ENCODE peak calls at places on chromosomes 2 and 18, in nine cellular contexts. One of them, this sample, is unnamed.

GRCh38 chr2:233456111-233456510 is 101.8 kb downstream of the DGKD start:
- DNase-seq in fibroblast of lung: no peak
- DNase-seq in psoas muscle: peak; percentile 42
- DNase-seq in body of pancreas: no peak
- DNase-seq in PC-3: no peak
- DNase-seq in left ventricle myocardium inferior: no peak
- DNase-seq in WERI-Rb-1: no peak
- DNase-seq in IMR-90: no peak
- DNase-seq in heart right ventricle: no peak
- DNase-seq in this sample: no peak

GRCh38 chr18:45464619-45465018 is 150.7 kb upstream of the SLC14A2 start:
- DNase-seq in IMR-90: no peak
- DNase-seq in heart right ventricle: peak; percentile 21
- DNase-seq in psoas muscle: no peak
- DNase-seq in fibroblast of lung: no peak
- DNase-seq in body of pancreas: peak; percentile 13
- DNase-seq in WERI-Rb-1: no peak
- DNase-seq in left ventricle myocardium inferior: peak; percentile 24
- DNase-seq in PC-3: no peak
- DNase-seq in this sample: no peak

GRCh38 chr2:178632729-178633128 is 152.5 kb downstream of the PLEKHA3 start:
- DNase-seq in left ventricle myocardium inferior: no peak
- DNase-seq in fibroblast of lung: no peak
- DNase-seq in IMR-90: no peak
- DNase-seq in heart right ventricle: no peak
- DNase-seq in body of pancreas: no peak
- DNase-seq in WERI-Rb-1: no peak
- DNase-seq in PC-3: no peak
- DNase-seq in psoas muscle: no peak
- DNase-seq in this sample: no peak

GRCh38 chr2:37154790-37155189 is 2.0 kb downstream of the EIF2AK2 start:
- DNase-seq in WERI-Rb-1: no peak
- DNase-seq in IMR-90: no peak
- DNase-seq in body of pancreas: no peak
- DNase-seq in heart right ventricle: no peak
- DNase-seq in psoas muscle: no peak
- DNase-seq in left ventricle myocardium inferior: no peak
- DNase-seq in PC-3: no peak
- DNase-seq in fibroblast of lung: no peak
- DNase-seq in this sample: no peak

GRCh38 chr2:129118296-129118695 is 799.6 kb upstream of the HS6ST1 start:
- DNase-seq in heart right ventricle: no peak
- DNase-seq in left ventricle myocardium inferior: no peak
- DNase-seq in PC-3: no peak
- DNase-seq in psoas muscle: no peak
- DNase-seq in WERI-Rb-1: no peak
- DNase-seq in body of pancreas: no peak
- DNase-seq in IMR-90: no peak
- DNase-seq in fibroblast of lung: no peak
- DNase-seq in this sample: no peak

GRCh38 chr2:173446722-173447121 is 92.0 kb downstream of the CDCA7 start:
- DNase-seq in psoas muscle: no peak
- DNase-seq in IMR-90: peak; percentile 3
- DNase-seq in left ventricle myocardium inferior: no peak
- DNase-seq in WERI-Rb-1: no peak
- DNase-seq in fibroblast of lung: no peak
- DNase-seq in PC-3: peak; percentile 60
- DNase-seq in heart right ventricle: no peak
- DNase-seq in body of pancreas: no peak
- DNase-seq in this sample: no peak

GRCh38 chr18:69469444-69469919 is 68.8 kb downstream of the DOK6 start:
- DNase-seq in psoas muscle: peak; percentile 14
- DNase-seq in fibroblast of lung: no peak
- DNase-seq in heart right ventricle: no peak
- DNase-seq in IMR-90: no peak
- DNase-seq in WERI-Rb-1: peak; percentile 15
- DNase-seq in body of pancreas: peak; percentile 7
- DNase-seq in PC-3: peak; percentile 78
- DNase-seq in left ventricle myocardium inferior: no peak
- DNase-seq in this sample: no peak

GRCh38 chr2:96317584-96317997 is 7.5 kb upstream of the ITPRIPL1 start:
- DNase-seq in psoas muscle: no peak
- DNase-seq in heart right ventricle: no peak
- DNase-seq in WERI-Rb-1: no peak
- DNase-seq in left ventricle myocardium inferior: no peak
- DNase-seq in fibroblast of lung: no peak
- DNase-seq in PC-3: no peak
- DNase-seq in IMR-90: no peak
- DNase-seq in body of pancreas: no peak
- DNase-seq in this sample: no peak

GRCh38 chr2:235300368-235301201 is 193.3 kb upstream of the AGAP1 start:
- DNase-seq in left ventricle myocardium inferior: no peak
- DNase-seq in fibroblast of lung: peak; percentile 84
- DNase-seq in psoas muscle: no peak
- DNase-seq in body of pancreas: peak; percentile 52
- DNase-seq in WERI-Rb-1: no peak
- DNase-seq in heart right ventricle: peak; percentile 24
- DNase-seq in PC-3: no peak
- DNase-seq in IMR-90: peak; percentile 55
- DNase-seq in this sample: no peak

GRCh38 chr18:70289351-70290330 is 796 bp downstream of the SOCS6 start:
- DNase-seq in heart right ventricle: peak; percentile 40
- DNase-seq in WERI-Rb-1: no peak
- DNase-seq in fibroblast of lung: peak; percentile 46
- DNase-seq in left ventricle myocardium inferior: peak; percentile 35
- DNase-seq in psoas muscle: peak; percentile 62
- DNase-seq in body of pancreas: peak; percentile 52
- DNase-seq in IMR-90: peak; percentile 31
- DNase-seq in PC-3: peak; percentile 26
- DNase-seq in this sample: no peak

GRCh38 chr2:120308038-120308910 is 37.7 kb upstream of the INHBB start:
- DNase-seq in body of pancreas: no peak
- DNase-seq in fibroblast of lung: no peak
- DNase-seq in IMR-90: no peak
- DNase-seq in psoas muscle: no peak
- DNase-seq in WERI-Rb-1: no peak
- DNase-seq in PC-3: no peak
- DNase-seq in left ventricle myocardium inferior: no peak
- DNase-seq in heart right ventricle: no peak
- DNase-seq in this sample: no peak

GRCh38 chr2:120312076-120312475 is 33.9 kb upstream of the INHBB start:
- DNase-seq in psoas muscle: no peak
- DNase-seq in IMR-90: no peak
- DNase-seq in body of pancreas: no peak
- DNase-seq in WERI-Rb-1: no peak
- DNase-seq in heart right ventricle: no peak
- DNase-seq in left ventricle myocardium inferior: no peak
- DNase-seq in PC-3: no peak
- DNase-seq in fibroblast of lung: no peak
- DNase-seq in this sample: no peak

GRCh38 chr2:120312861-120313694 is 32.9 kb upstream of the INHBB start:
- DNase-seq in psoas muscle: peak; percentile 88
- DNase-seq in left ventricle myocardium inferior: peak; percentile 80
- DNase-seq in fibroblast of lung: peak; percentile 86
- DNase-seq in PC-3: peak; percentile 95
- DNase-seq in body of pancreas: peak; percentile 90
- DNase-seq in IMR-90: peak; percentile 82
- DNase-seq in heart right ventricle: peak; percentile 81
- DNase-seq in WERI-Rb-1: peak; percentile 83
- DNase-seq in this sample: peak; percentile 37

GRCh38 chr2:120307482-120307881 is 38.5 kb upstream of the INHBB start:
- DNase-seq in heart right ventricle: no peak
- DNase-seq in body of pancreas: no peak
- DNase-seq in IMR-90: no peak
- DNase-seq in fibroblast of lung: no peak
- DNase-seq in left ventricle myocardium inferior: no peak
- DNase-seq in psoas muscle: no peak
- DNase-seq in PC-3: no peak
- DNase-seq in WERI-Rb-1: no peak
- DNase-seq in this sample: no peak

DNA sequence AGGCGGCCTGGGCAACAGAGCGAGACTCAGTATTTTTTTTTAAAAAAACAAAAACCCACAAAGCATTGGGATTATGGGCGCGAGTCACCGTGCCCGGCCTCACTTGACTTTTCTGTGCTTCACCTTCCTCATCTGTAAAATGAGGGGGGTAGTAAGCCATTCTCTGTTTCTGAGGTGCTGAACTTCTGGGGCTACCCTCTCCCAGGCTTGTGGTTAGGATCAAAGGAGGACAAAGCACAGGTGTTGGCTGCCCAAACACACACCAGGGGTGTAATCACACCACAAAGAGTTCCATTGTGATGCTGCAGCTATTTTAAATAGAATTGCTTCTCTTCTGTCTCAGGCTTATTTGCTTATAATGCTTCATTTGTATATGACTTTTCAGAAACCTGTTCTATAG is 35.8 kb upstream of the INHBB start:
- DNase-seq in body of pancreas: no peak
- DNase-seq in left ventricle myocardium inferior: no peak
- DNase-seq in heart right ventricle: no peak
- DNase-seq in psoas muscle: no peak
- DNase-seq in fibroblast of lung: no peak
- DNase-seq in WERI-Rb-1: no peak
- DNase-seq in PC-3: no peak
- DNase-seq in IMR-90: no peak
- DNase-seq in this sample: no peak
- H3K27ac ChIP-seq in body of pancreas: no peak overlapping the region
- H3K27ac ChIP-seq in left ventricle myocardium inferior: no peak overlapping the region
- H3K27ac ChIP-seq in heart right ventricle: no peak overlapping the region
- H3K27ac ChIP-seq in psoas muscle: no peak overlapping the region
- H3K27ac ChIP-seq in fibroblast of lung: no peak overlapping the region
- H3K27ac ChIP-seq in WERI-Rb-1: no peak overlapping the region
- H3K27ac ChIP-seq in PC-3: no peak overlapping the region
- H3K27ac ChIP-seq in IMR-90: no peak overlapping the region
- H3K27ac ChIP-seq in this sample: no peak overlapping the region

GRCh38 chr2:241064008-241064801 is 37.9 kb downstream of the MTERF4 start:
- DNase-seq in psoas muscle: peak; percentile 45
- DNase-seq in WERI-Rb-1: no peak
- DNase-seq in PC-3: peak; percentile 19
- DNase-seq in IMR-90: no peak
- DNase-seq in heart right ventricle: peak; percentile 6
- DNase-seq in left ventricle myocardium inferior: no peak
- DNase-seq in body of pancreas: peak; percentile 65
- DNase-seq in fibroblast of lung: no peak
- DNase-seq in this sample: no peak

GRCh38 chr2:241063587-241063986 is 38.5 kb downstream of the MTERF4 start:
- DNase-seq in psoas muscle: no peak
- DNase-seq in WERI-Rb-1: no peak
- DNase-seq in IMR-90: no peak
- DNase-seq in PC-3: no peak
- DNase-seq in left ventricle myocardium inferior: no peak
- DNase-seq in fibroblast of lung: no peak
- DNase-seq in heart right ventricle: no peak
- DNase-seq in body of pancreas: peak; percentile 37
- DNase-seq in this sample: no peak

GRCh38 chr2:241062342-241063092 is 39.6 kb downstream of the MTERF4 start:
- DNase-seq in heart right ventricle: no peak
- DNase-seq in WERI-Rb-1: no peak
- DNase-seq in PC-3: no peak
- DNase-seq in left ventricle myocardium inferior: no peak
- DNase-seq in psoas muscle: no peak
- DNase-seq in IMR-90: no peak
- DNase-seq in fibroblast of lung: no peak
- DNase-seq in body of pancreas: no peak
- DNase-seq in this sample: peak; percentile 24

GRCh38 chr2:241064802-241065354 is 37.2 kb downstream of the MTERF4 start:
- DNase-seq in fibroblast of lung: no peak
- DNase-seq in body of pancreas: no peak
- DNase-seq in psoas muscle: no peak
- DNase-seq in left ventricle myocardium inferior: no peak
- DNase-seq in WERI-Rb-1: no peak
- DNase-seq in IMR-90: no peak
- DNase-seq in PC-3: no peak
- DNase-seq in heart right ventricle: no peak
- DNase-seq in this sample: no peak

DNA sequence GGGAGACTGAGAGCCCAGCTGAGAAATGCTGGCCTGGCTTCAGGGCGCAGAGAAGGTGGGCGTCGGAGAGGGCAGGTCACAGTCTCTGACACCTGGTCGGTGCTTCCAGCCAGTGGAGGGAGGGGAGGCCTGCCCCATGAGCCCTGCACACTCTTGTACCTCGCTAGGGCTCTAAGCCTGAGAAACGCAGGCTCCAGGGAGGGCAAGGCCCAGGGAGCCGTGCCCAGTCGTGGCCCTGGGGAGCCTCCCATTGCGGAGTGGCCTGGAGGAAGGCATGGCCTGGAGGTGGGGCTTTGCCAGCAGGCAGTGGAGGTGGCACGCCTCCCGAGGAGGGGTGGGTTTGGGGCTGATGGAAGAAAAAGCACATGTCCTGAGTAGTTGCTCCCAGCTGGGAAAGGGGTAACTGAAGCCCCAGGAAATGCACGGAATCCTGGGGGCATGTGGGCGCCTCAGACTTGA is 39.0 kb downstream of the MTERF4 start:
- DNase-seq in body of pancreas: no peak
- DNase-seq in left ventricle myocardium inferior: no peak
- DNase-seq in heart right ventricle: no peak
- DNase-seq in PC-3: no peak
- DNase-seq in psoas muscle: peak; percentile 52
- DNase-seq in IMR-90: no peak
- DNase-seq in fibroblast of lung: no peak
- DNase-seq in WERI-Rb-1: no peak
- DNase-seq in this sample: no peak
- H3K27ac ChIP-seq in body of pancreas: peak overlapping the region; percentile 39
- H3K27ac ChIP-seq in left ventricle myocardium inferior: no peak overlapping the region
- H3K27ac ChIP-seq in heart right ventricle: no peak overlapping the region
- H3K27ac ChIP-seq in PC-3: no peak overlapping the region
- H3K27ac ChIP-seq in psoas muscle: no peak overlapping the region
- H3K27ac ChIP-seq in IMR-90: no peak overlapping the region
- H3K27ac ChIP-seq in fibroblast of lung: no peak overlapping the region
- H3K27ac ChIP-seq in WERI-Rb-1: no peak overlapping the region
- H3K27ac ChIP-seq in this sample: peak overlapping the region; percentile 66

DNA sequence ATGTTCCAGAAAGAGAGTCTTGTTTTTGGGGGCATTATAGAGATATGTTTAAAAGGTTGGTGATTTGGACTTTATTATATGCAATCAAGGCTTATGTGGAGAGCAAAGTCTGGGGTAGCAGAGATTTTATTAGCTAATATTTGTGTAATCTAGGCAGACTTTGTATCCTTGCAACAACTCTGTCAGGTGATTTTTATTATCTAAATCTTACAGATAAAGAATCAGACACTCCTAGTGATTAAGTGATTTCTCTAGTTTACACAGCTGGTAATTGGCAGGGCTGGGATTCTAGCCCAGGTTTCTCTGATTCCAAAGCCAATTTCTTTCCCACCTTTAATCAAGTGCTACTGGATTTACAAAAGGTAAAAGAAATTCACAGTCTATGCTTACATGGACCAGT is 33.3 kb upstream of the NCK2 start:
- DNase-seq in PC-3: no peak
- DNase-seq in IMR-90: no peak
- DNase-seq in fibroblast of lung: no peak
- DNase-seq in left ventricle myocardium inferior: no peak
- DNase-seq in body of pancreas: no peak
- DNase-seq in WERI-Rb-1: no peak
- DNase-seq in heart right ventricle: no peak
- DNase-seq in psoas muscle: no peak
- DNase-seq in this sample: no peak
- H3K27ac ChIP-seq in PC-3: no peak overlapping the region
- H3K27ac ChIP-seq in IMR-90: no peak overlapping the region
- H3K27ac ChIP-seq in fibroblast of lung: no peak overlapping the region
- H3K27ac ChIP-seq in left ventricle myocardium inferior: no peak overlapping the region
- H3K27ac ChIP-seq in body of pancreas: peak overlapping the region; percentile 69
- H3K27ac ChIP-seq in WERI-Rb-1: no peak overlapping the region
- H3K27ac ChIP-seq in heart right ventricle: no peak overlapping the region
- H3K27ac ChIP-seq in psoas muscle: no peak overlapping the region
- H3K27ac ChIP-seq in this sample: no peak overlapping the region

GRCh38 chr18:54775686-54776085 is 52.6 kb upstream of the RAB27B start:
- DNase-seq in fibroblast of lung: peak; percentile 61
- DNase-seq in body of pancreas: peak; percentile 70
- DNase-seq in PC-3: peak; percentile 77
- DNase-seq in psoas muscle: no peak
- DNase-seq in IMR-90: peak; percentile 85
- DNase-seq in heart right ventricle: no peak
- DNase-seq in WERI-Rb-1: no peak
- DNase-seq in left ventricle myocardium inferior: no peak
- DNase-seq in this sample: peak; percentile 64
- H3K27ac ChIP-seq in fibroblast of lung: peak overlapping the region; percentile 63
- H3K27ac ChIP-seq in body of pancreas: peak overlapping the region; percentile 73
- H3K27ac ChIP-seq in PC-3: peak overlapping the region; percentile 98
- H3K27ac ChIP-seq in psoas muscle: no peak overlapping the region
- H3K27ac ChIP-seq in IMR-90: peak overlapping the region; percentile 73
- H3K27ac ChIP-seq in heart right ventricle: no peak overlapping the region
- H3K27ac ChIP-seq in WERI-Rb-1: no peak overlapping the region
- H3K27ac ChIP-seq in left ventricle myocardium inferior: no peak overlapping the region
- H3K27ac ChIP-seq in this sample: peak overlapping the region; percentile 97

This sample was measured in epithelial cell of prostate.